ENCODE peak calls at places on chromosomes 12 and 14, in nine cellular contexts. One of them, this sample, is unnamed.

GRCh38 chr12:116259800-116260589 is 17.5 kb downstream of the MED13L start:
- DNase-seq in RCC 7860: no peak
- DNase-seq in activated B cell treated with CpG ODN at 0.5 μM for 24 hours: no peak
- DNase-seq in left ventricle myocardium inferior: no peak
- DNase-seq in GM04504: no peak
- DNase-seq in H4: no peak
- DNase-seq in fibroblast of the aortic adventitia: no peak
- DNase-seq in endothelial cell of umbilical vein: no peak
- DNase-seq in SHP77: no peak
- DNase-seq in this sample: no peak

GRCh38 chr14:59060841-59061240 is 127.6 kb upstream of the DAAM1 start:
- DNase-seq in RCC 7860: peak; percentile 24
- DNase-seq in activated B cell treated with CpG ODN at 0.5 μM for 24 hours: no peak
- DNase-seq in left ventricle myocardium inferior: no peak
- DNase-seq in GM04504: no peak
- DNase-seq in H4: no peak
- DNase-seq in fibroblast of the aortic adventitia: peak; percentile 4
- DNase-seq in endothelial cell of umbilical vein: no peak
- DNase-seq in SHP77: no peak
- DNase-seq in this sample: no peak

GRCh38 chr14:101153691-101154090 is 250.2 kb upstream of the RTL1 start:
- DNase-seq in RCC 7860: no peak
- DNase-seq in activated B cell treated with CpG ODN at 0.5 μM for 24 hours: no peak
- DNase-seq in left ventricle myocardium inferior: no peak
- DNase-seq in GM04504: no peak
- DNase-seq in H4: no peak
- DNase-seq in fibroblast of the aortic adventitia: no peak
- DNase-seq in endothelial cell of umbilical vein: peak; percentile 13
- DNase-seq in SHP77: no peak
- DNase-seq in this sample: no peak

GRCh38 chr14:88411039-88411438 is 25.6 kb downstream of the SPATA7 start:
- DNase-seq in RCC 7860: no peak
- DNase-seq in activated B cell treated with CpG ODN at 0.5 μM for 24 hours: no peak
- DNase-seq in left ventricle myocardium inferior: no peak
- DNase-seq in GM04504: no peak
- DNase-seq in H4: peak; percentile 26
- DNase-seq in fibroblast of the aortic adventitia: no peak
- DNase-seq in endothelial cell of umbilical vein: no peak
- DNase-seq in SHP77: no peak
- DNase-seq in this sample: no peak

GRCh38 chr12:109963743-109964429 is 32.3 kb downstream of the GIT2 start:
- DNase-seq in RCC 7860: no peak
- DNase-seq in activated B cell treated with CpG ODN at 0.5 μM for 24 hours: no peak
- DNase-seq in left ventricle myocardium inferior: no peak
- DNase-seq in GM04504: no peak
- DNase-seq in H4: no peak
- DNase-seq in fibroblast of the aortic adventitia: peak; percentile 93
- DNase-seq in endothelial cell of umbilical vein: peak; percentile 79
- DNase-seq in SHP77: no peak
- DNase-seq in this sample: no peak

GRCh38 chr12:95763809-95764253 is 26.7 kb downstream of the NTN4 start:
- DNase-seq in RCC 7860: peak; percentile 55
- DNase-seq in activated B cell treated with CpG ODN at 0.5 μM for 24 hours: no peak
- DNase-seq in left ventricle myocardium inferior: no peak
- DNase-seq in GM04504: peak; percentile 65
- DNase-seq in H4: peak; percentile 37
- DNase-seq in fibroblast of the aortic adventitia: peak; percentile 83
- DNase-seq in endothelial cell of umbilical vein: peak; percentile 83
- DNase-seq in SHP77: peak; percentile 89
- DNase-seq in this sample: peak; percentile 76

GRCh38 chr12:104738371-104738710 is 219.7 kb downstream of the SLC41A2 start:
- DNase-seq in RCC 7860: no peak
- DNase-seq in activated B cell treated with CpG ODN at 0.5 μM for 24 hours: no peak
- DNase-seq in left ventricle myocardium inferior: no peak
- DNase-seq in GM04504: no peak
- DNase-seq in H4: no peak
- DNase-seq in fibroblast of the aortic adventitia: no peak
- DNase-seq in endothelial cell of umbilical vein: no peak
- DNase-seq in SHP77: no peak
- DNase-seq in this sample: no peak

GRCh38 chr14:22386924-22387775 is 201.9 kb downstream of the DAD1 start:
- DNase-seq in RCC 7860: peak; percentile 21
- DNase-seq in activated B cell treated with CpG ODN at 0.5 μM for 24 hours: peak; percentile 46
- DNase-seq in left ventricle myocardium inferior: peak; percentile 22
- DNase-seq in GM04504: peak; percentile 42
- DNase-seq in H4: peak; percentile 75
- DNase-seq in fibroblast of the aortic adventitia: peak; percentile 84
- DNase-seq in endothelial cell of umbilical vein: peak; percentile 77
- DNase-seq in SHP77: peak; percentile 84
- DNase-seq in this sample: peak; percentile 66

GRCh38 chr12:52788111-52788875 is 7.6 kb downstream of the KRT3 start:
- DNase-seq in RCC 7860: no peak
- DNase-seq in activated B cell treated with CpG ODN at 0.5 μM for 24 hours: no peak
- DNase-seq in left ventricle myocardium inferior: no peak
- DNase-seq in GM04504: no peak
- DNase-seq in H4: no peak
- DNase-seq in fibroblast of the aortic adventitia: no peak
- DNase-seq in endothelial cell of umbilical vein: no peak
- DNase-seq in SHP77: no peak
- DNase-seq in this sample: no peak

GRCh38 chr12:125633686-125634085 is 568.5 kb downstream of the AACS start:
- DNase-seq in RCC 7860: no peak
- DNase-seq in activated B cell treated with CpG ODN at 0.5 μM for 24 hours: no peak
- DNase-seq in left ventricle myocardium inferior: no peak
- DNase-seq in GM04504: no peak
- DNase-seq in H4: peak; percentile 27
- DNase-seq in fibroblast of the aortic adventitia: no peak
- DNase-seq in endothelial cell of umbilical vein: no peak
- DNase-seq in SHP77: no peak
- DNase-seq in this sample: no peak

GRCh38 chr14:102155150-102155549 is 15.5 kb downstream of the WDR20 start:
- DNase-seq in RCC 7860: no peak
- DNase-seq in activated B cell treated with CpG ODN at 0.5 μM for 24 hours: no peak
- DNase-seq in left ventricle myocardium inferior: no peak
- DNase-seq in GM04504: no peak
- DNase-seq in H4: no peak
- DNase-seq in fibroblast of the aortic adventitia: peak; percentile 63
- DNase-seq in endothelial cell of umbilical vein: no peak
- DNase-seq in SHP77: no peak
- DNase-seq in this sample: no peak

GRCh38 chr14:61428261-61428660 is 106.9 kb downstream of the PRKCH start:
- DNase-seq in RCC 7860: no peak
- DNase-seq in activated B cell treated with CpG ODN at 0.5 μM for 24 hours: no peak
- DNase-seq in left ventricle myocardium inferior: no peak
- DNase-seq in GM04504: no peak
- DNase-seq in H4: no peak
- DNase-seq in fibroblast of the aortic adventitia: no peak
- DNase-seq in endothelial cell of umbilical vein: no peak
- DNase-seq in SHP77: no peak
- DNase-seq in this sample: no peak

GRCh38 chr14:22651586-22651985 is 7.4 kb upstream of the OR6J1 start:
- DNase-seq in RCC 7860: no peak
- DNase-seq in activated B cell treated with CpG ODN at 0.5 μM for 24 hours: no peak
- DNase-seq in left ventricle myocardium inferior: no peak
- DNase-seq in GM04504: no peak
- DNase-seq in H4: no peak
- DNase-seq in fibroblast of the aortic adventitia: no peak
- DNase-seq in endothelial cell of umbilical vein: no peak
- DNase-seq in SHP77: no peak
- DNase-seq in this sample: no peak

GRCh38 chr12:62801796-62802195 is 133.2 kb downstream of the PPM1H start:
- DNase-seq in RCC 7860: no peak
- DNase-seq in activated B cell treated with CpG ODN at 0.5 μM for 24 hours: no peak
- DNase-seq in left ventricle myocardium inferior: no peak
- DNase-seq in GM04504: no peak
- DNase-seq in H4: no peak
- DNase-seq in fibroblast of the aortic adventitia: no peak
- DNase-seq in endothelial cell of umbilical vein: no peak
- DNase-seq in SHP77: no peak
- DNase-seq in this sample: no peak

GRCh38 chr12:91529829-91530228 is 347.2 kb upstream of the DCN start:
- DNase-seq in RCC 7860: peak; percentile 53
- DNase-seq in activated B cell treated with CpG ODN at 0.5 μM for 24 hours: no peak
- DNase-seq in left ventricle myocardium inferior: no peak
- DNase-seq in GM04504: no peak
- DNase-seq in H4: no peak
- DNase-seq in fibroblast of the aortic adventitia: no peak
- DNase-seq in endothelial cell of umbilical vein: peak; percentile 39
- DNase-seq in SHP77: no peak
- DNase-seq in this sample: no peak

GRCh38 chr12:66160704-66161103 is 9.1 kb downstream of the TMBIM4 start:
- DNase-seq in RCC 7860: no peak
- DNase-seq in activated B cell treated with CpG ODN at 0.5 μM for 24 hours: no peak
- DNase-seq in left ventricle myocardium inferior: no peak
- DNase-seq in GM04504: no peak
- DNase-seq in H4: no peak
- DNase-seq in fibroblast of the aortic adventitia: no peak
- DNase-seq in endothelial cell of umbilical vein: no peak
- DNase-seq in SHP77: no peak
- DNase-seq in this sample: no peak

GRCh38 chr12:81835783-81836182 is 76.6 kb upstream of the PPFIA2 start:
- DNase-seq in RCC 7860: no peak
- DNase-seq in activated B cell treated with CpG ODN at 0.5 μM for 24 hours: no peak
- DNase-seq in left ventricle myocardium inferior: no peak
- DNase-seq in GM04504: no peak
- DNase-seq in H4: no peak
- DNase-seq in fibroblast of the aortic adventitia: no peak
- DNase-seq in endothelial cell of umbilical vein: no peak
- DNase-seq in SHP77: no peak
- DNase-seq in this sample: no peak

GRCh38 chr12:104356231-104357115 is 52.9 kb downstream of the EID3 start:
- DNase-seq in RCC 7860: no peak
- DNase-seq in activated B cell treated with CpG ODN at 0.5 μM for 24 hours: no peak
- DNase-seq in left ventricle myocardium inferior: no peak
- DNase-seq in GM04504: no peak
- DNase-seq in H4: no peak
- DNase-seq in fibroblast of the aortic adventitia: peak; percentile 66
- DNase-seq in endothelial cell of umbilical vein: no peak
- DNase-seq in SHP77: no peak
- DNase-seq in this sample: no peak

GRCh38 chr14:81386379-81386778 is 13.7 kb downstream of the STON2 start:
- DNase-seq in RCC 7860: no peak
- DNase-seq in activated B cell treated with CpG ODN at 0.5 μM for 24 hours: no peak
- DNase-seq in left ventricle myocardium inferior: no peak
- DNase-seq in GM04504: no peak
- DNase-seq in H4: no peak
- DNase-seq in fibroblast of the aortic adventitia: no peak
- DNase-seq in endothelial cell of umbilical vein: no peak
- DNase-seq in SHP77: no peak
- DNase-seq in this sample: no peak

GRCh38 chr14:78848234-78848820 is 678.2 kb downstream of the NRXN3 start:
- DNase-seq in RCC 7860: peak; percentile 10
- DNase-seq in activated B cell treated with CpG ODN at 0.5 μM for 24 hours: no peak
- DNase-seq in left ventricle myocardium inferior: no peak
- DNase-seq in GM04504: peak; percentile 5
- DNase-seq in H4: peak; percentile 15
- DNase-seq in fibroblast of the aortic adventitia: peak; percentile 14
- DNase-seq in endothelial cell of umbilical vein: peak; percentile 35
- DNase-seq in SHP77: peak; percentile 66
- DNase-seq in this sample: peak; percentile 78

GRCh38 chr12:110042260-110042659 is 6.1 kb downstream of the C12orf76 start:
- DNase-seq in RCC 7860: no peak
- DNase-seq in activated B cell treated with CpG ODN at 0.5 μM for 24 hours: no peak
- DNase-seq in left ventricle myocardium inferior: peak; percentile 16
- DNase-seq in GM04504: no peak
- DNase-seq in H4: no peak
- DNase-seq in fibroblast of the aortic adventitia: no peak
- DNase-seq in endothelial cell of umbilical vein: no peak
- DNase-seq in SHP77: peak; percentile 68
- DNase-seq in this sample: peak; percentile 52

GRCh38 chr12:1281683-1282366 is 290.8 kb downstream of the ERC1 start:
- DNase-seq in RCC 7860: no peak
- DNase-seq in activated B cell treated with CpG ODN at 0.5 μM for 24 hours: no peak
- DNase-seq in left ventricle myocardium inferior: no peak
- DNase-seq in GM04504: peak; percentile 58
- DNase-seq in H4: peak; percentile 56
- DNase-seq in fibroblast of the aortic adventitia: peak; percentile 77
- DNase-seq in endothelial cell of umbilical vein: no peak
- DNase-seq in SHP77: no peak
- DNase-seq in this sample: no peak

GRCh38 chr14:104919993-104920315 is 4.7 kb upstream of the PLD4 start:
- DNase-seq in RCC 7860: no peak
- DNase-seq in activated B cell treated with CpG ODN at 0.5 μM for 24 hours: no peak
- DNase-seq in left ventricle myocardium inferior: no peak
- DNase-seq in GM04504: no peak
- DNase-seq in H4: no peak
- DNase-seq in fibroblast of the aortic adventitia: no peak
- DNase-seq in endothelial cell of umbilical vein: no peak
- DNase-seq in SHP77: no peak
- DNase-seq in this sample: no peak

GRCh38 chr12:86496595-86496994 is 240.4 kb upstream of the MGAT4C start:
- DNase-seq in RCC 7860: no peak
- DNase-seq in activated B cell treated with CpG ODN at 0.5 μM for 24 hours: no peak
- DNase-seq in left ventricle myocardium inferior: no peak
- DNase-seq in GM04504: no peak
- DNase-seq in H4: no peak
- DNase-seq in fibroblast of the aortic adventitia: no peak
- DNase-seq in endothelial cell of umbilical vein: no peak
- DNase-seq in SHP77: no peak
- DNase-seq in this sample: no peak

GRCh38 chr14:58275527-58276190 is 22.7 kb upstream of the ARID4A start:
- DNase-seq in RCC 7860: no peak
- DNase-seq in activated B cell treated with CpG ODN at 0.5 μM for 24 hours: no peak
- DNase-seq in left ventricle myocardium inferior: no peak
- DNase-seq in GM04504: no peak
- DNase-seq in H4: no peak
- DNase-seq in fibroblast of the aortic adventitia: no peak
- DNase-seq in endothelial cell of umbilical vein: no peak
- DNase-seq in SHP77: no peak
- DNase-seq in this sample: no peak

GRCh38 chr12:20368653-20369163 is 371 bp downstream of the PDE3A start:
- DNase-seq in RCC 7860: no peak
- DNase-seq in activated B cell treated with CpG ODN at 0.5 μM for 24 hours: no peak
- DNase-seq in left ventricle myocardium inferior: peak; percentile 27
- DNase-seq in GM04504: no peak
- DNase-seq in H4: peak; percentile 4
- DNase-seq in fibroblast of the aortic adventitia: peak; percentile 59
- DNase-seq in endothelial cell of umbilical vein: peak; percentile 63
- DNase-seq in SHP77: no peak
- DNase-seq in this sample: peak; percentile 15

GRCh38 chr14:52267501-52268190 is at the start of gene PTGDR:
- DNase-seq in RCC 7860: no peak
- DNase-seq in activated B cell treated with CpG ODN at 0.5 μM for 24 hours: no peak
- DNase-seq in left ventricle myocardium inferior: peak; percentile 48
- DNase-seq in GM04504: no peak
- DNase-seq in H4: no peak
- DNase-seq in fibroblast of the aortic adventitia: peak; percentile 64
- DNase-seq in endothelial cell of umbilical vein: no peak
- DNase-seq in SHP77: no peak
- DNase-seq in this sample: no peak

GRCh38 chr12:43294147-43294546 is 257.9 kb downstream of the ADAMTS20 start:
- DNase-seq in RCC 7860: no peak
- DNase-seq in activated B cell treated with CpG ODN at 0.5 μM for 24 hours: no peak
- DNase-seq in left ventricle myocardium inferior: no peak
- DNase-seq in GM04504: no peak
- DNase-seq in H4: no peak
- DNase-seq in fibroblast of the aortic adventitia: no peak
- DNase-seq in endothelial cell of umbilical vein: no peak
- DNase-seq in SHP77: no peak
- DNase-seq in this sample: no peak

GRCh38 chr14:67413806-67414769 is 2.1 kb upstream of the PLEK2 start:
- DNase-seq in RCC 7860: peak; percentile 86
- DNase-seq in activated B cell treated with CpG ODN at 0.5 μM for 24 hours: no peak
- DNase-seq in left ventricle myocardium inferior: no peak
- DNase-seq in GM04504: peak; percentile 64
- DNase-seq in H4: peak; percentile 87
- DNase-seq in fibroblast of the aortic adventitia: peak; percentile 47
- DNase-seq in endothelial cell of umbilical vein: peak; percentile 87
- DNase-seq in SHP77: no peak
- DNase-seq in this sample: no peak

GRCh38 chr14:64696355-64696844 is 7.8 kb upstream of the PLEKHG3 start:
- DNase-seq in RCC 7860: no peak
- DNase-seq in activated B cell treated with CpG ODN at 0.5 μM for 24 hours: no peak
- DNase-seq in left ventricle myocardium inferior: no peak
- DNase-seq in GM04504: no peak
- DNase-seq in H4: no peak
- DNase-seq in fibroblast of the aortic adventitia: no peak
- DNase-seq in endothelial cell of umbilical vein: no peak
- DNase-seq in SHP77: no peak
- DNase-seq in this sample: no peak

GRCh38 chr12:69925291-69925690 is 100.3 kb downstream of the MYRFL start:
- DNase-seq in RCC 7860: no peak
- DNase-seq in activated B cell treated with CpG ODN at 0.5 μM for 24 hours: no peak
- DNase-seq in left ventricle myocardium inferior: no peak
- DNase-seq in GM04504: no peak
- DNase-seq in H4: no peak
- DNase-seq in fibroblast of the aortic adventitia: no peak
- DNase-seq in endothelial cell of umbilical vein: no peak
- DNase-seq in SHP77: no peak
- DNase-seq in this sample: peak; percentile 34

This sample was measured in trophoblast cell.